ENCODE peak calls at places on chromosomes 3 and 15, in seven cellular contexts. K is K562, L is HepG2, W is HCT116, Q is H1, Z is SK-N-SH, E is GM12878. P is an unnamed sample.

GRCh38 chr3:185937689-185938374 is at the start of gene TRA2B:
- DNase-seq in K (peak), L (peak), W (peak), Q (peak), Z (peak), E (peak), P (peak)

GRCh38 chr15:67091073-67091965 is 25.9 kb downstream of the SMAD3 start:
- DNase-seq in K (peak), L (no peak), W (peak), Q (no peak), Z (peak), E (peak), P (no peak)

GRCh38 chr3:9715764-9716437 is 12.3 kb downstream of the CPNE9 start:
- DNase-seq in K (peak), L (peak), W (peak), Q (no peak), Z (no peak), E (no peak), P (peak)

GRCh38 chr3:94869059-94869547 is 806.2 kb downstream of the NSUN3 start:
- DNase-seq in K (no peak), L (no peak), W (no peak), Q (no peak), Z (no peak), E (no peak), P (no peak)

GRCh38 chr15:58070801-58071418 is 5.4 kb upstream of the ALDH1A2 start:
- DNase-seq in K (peak), L (peak), W (peak), Q (peak), Z (peak), E (no peak), P (peak)

GRCh38 chr15:91922701-91923279 is 69.3 kb downstream of the SLCO3A1 start:
- DNase-seq in K (no peak), L (no peak), W (no peak), Q (no peak), Z (no peak), E (no peak), P (no peak)

GRCh38 chr15:78872155-78872971 is at the start of gene MORF4L1:
- DNase-seq in K (peak), L (peak), W (peak), Q (peak), Z (peak), E (peak), P (peak)

GRCh38 chr3:178112134-178112533 is 424.1 kb upstream of the KCNMB2 start:
- DNase-seq in K (peak), L (no peak), W (no peak), Q (no peak), Z (no peak), E (no peak), P (no peak)

GRCh38 chr3:116111765-116112164 is 333.5 kb downstream of the LSAMP start:
- DNase-seq in K (no peak), L (no peak), W (no peak), Q (no peak), Z (no peak), E (no peak), P (no peak)

DNA sequence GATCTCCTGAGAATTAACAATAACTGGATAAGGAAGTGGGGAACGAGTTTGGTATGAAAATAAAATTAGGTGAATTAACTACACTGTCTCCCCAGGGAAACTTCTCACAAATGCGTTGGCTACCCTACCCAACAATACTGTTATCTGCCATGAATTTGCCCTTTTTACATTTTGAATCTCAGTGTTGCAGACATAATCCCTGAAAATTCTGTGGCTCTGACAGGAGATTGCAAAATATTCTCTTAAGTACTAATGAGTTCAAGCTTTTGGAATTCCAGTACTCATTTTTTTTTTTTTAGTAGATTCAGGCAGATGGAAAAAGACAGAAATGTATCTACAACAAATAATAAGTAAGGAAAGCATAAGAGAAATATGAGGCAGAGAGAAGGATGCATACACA is 332.6 kb downstream of the LSAMP start:
- DNase-seq in K (no peak), L (no peak), W (no peak), Q (no peak), Z (no peak), E (no peak), P (no peak)
- TF ChIP-seq JUND in K (no peak), L (no peak), W (no peak), Q (no peak), Z (no peak), E (no peak), P (no peak)

GRCh38 chr15:29934251-29934650 is 112.0 kb upstream of the TJP1 start:
- DNase-seq in K (no peak), L (no peak), W (no peak), Q (no peak), Z (no peak), E (no peak), P (no peak)

GRCh38 chr15:29933043-29933442 is 110.8 kb upstream of the TJP1 start:
- DNase-seq in K (no peak), L (no peak), W (no peak), Q (no peak), Z (no peak), E (no peak), P (no peak)

GRCh38 chr15:29936353-29937049 is 114.2 kb upstream of the TJP1 start:
- DNase-seq in K (no peak), L (no peak), W (no peak), Q (no peak), Z (no peak), E (no peak), P (no peak)

GRCh38 chr15:29937956-29938355 is 115.7 kb upstream of the TJP1 start:
- DNase-seq in K (no peak), L (no peak), W (no peak), Q (no peak), Z (no peak), E (no peak), P (no peak)

GRCh38 chr15:29935296-29936020 is 113.2 kb upstream of the TJP1 start:
- DNase-seq in K (no peak), L (no peak), W (no peak), Q (no peak), Z (no peak), E (no peak), P (peak)
- TF ChIP-seq JUND in K (no peak), L (no peak), W (no peak), Q (no peak), Z (no peak), E (no peak), P (no peak)

GRCh38 chr3:96836153-96836915 is 21.9 kb downstream of the EPHA6 start:
- DNase-seq in K (no peak), L (no peak), W (no peak), Q (no peak), Z (no peak), E (no peak), P (peak)
- TF ChIP-seq JUND in K (no peak), L (no peak), W (no peak), Q (no peak), Z (no peak), E (no peak), P (no peak)

GRCh38 chr3:127749361-127749760 is 73.0 kb downstream of the MGLL start:
- DNase-seq in K (no peak), L (no peak), W (no peak), Q (no peak), Z (no peak), E (no peak), P (no peak)

GRCh38 chr3:127748754-127749327 is 73.5 kb downstream of the MGLL start:
- DNase-seq in K (no peak), L (no peak), W (no peak), Q (no peak), Z (no peak), E (no peak), P (no peak)

GRCh38 chr3:127750226-127751031 is 71.9 kb downstream of the MGLL start:
- DNase-seq in K (no peak), L (no peak), W (no peak), Q (no peak), Z (peak), E (peak), P (no peak)

GRCh38 chr3:127751163-127751621 is 71.1 kb downstream of the MGLL start:
- DNase-seq in K (no peak), L (no peak), W (no peak), Q (no peak), Z (peak), E (no peak), P (no peak)

GRCh38 chr3:127749787-127750225 is 72.5 kb downstream of the MGLL start:
- DNase-seq in K (peak), L (no peak), W (no peak), Q (no peak), Z (no peak), E (no peak), P (no peak)
- TF ChIP-seq JUND in K (no peak), L (no peak), W (no peak), Q (no peak), Z (no peak), E (no peak), P (no peak)

GRCh38 chr15:99212401-99212800 is 37.0 kb downstream of the TTC23 start:
- DNase-seq in K (peak), L (no peak), W (no peak), Q (no peak), Z (no peak), E (no peak), P (no peak)
- TF ChIP-seq JUND in K (peak), L (no peak), W (no peak), Q (no peak), Z (peak), E (no peak), P (no peak)